ENCODE peak calls at places on chromosomes 11 and 22, in ten cellular contexts. P, V, C, Z, S, N, R, T, H and I are unnamed samples. For H3K4me1, the result is how much of the 10 kb centered on the place peaks cover.

GRCh38 chr11:64629796-64630562 is 39.0 kb downstream of the SLC22A12 start:
- DNase-seq in T (peak), R (no peak), N (peak), V (no peak), H (no peak), P (no peak), S (no peak), Z (peak), C (no peak), I (peak)

GRCh38 chr11:123454060-123454651 is 24.1 kb downstream of the GRAMD1B start:
- DNase-seq in N (no peak), T (no peak), S (peak), R (no peak), P (no peak), Z (no peak), H (no peak), C (peak), V (peak), I (no peak)

GRCh38 chr11:119198925-119199324 is 7.2 kb upstream of the CBL start:
- DNase-seq in T (no peak), H (no peak), C (no peak), Z (no peak), N (peak), R (no peak), P (no peak), V (no peak), S (no peak), I (no peak)

GRCh38 chr22:22552630-22553029 is 6.4 kb downstream of the PRAME start:
- DNase-seq in P (no peak), R (no peak), T (peak), H (no peak), V (no peak), N (no peak), Z (no peak), C (no peak), S (no peak), I (no peak)

GRCh38 chr11:88431675-88432341 is 94.3 kb upstream of the CTSC start:
- DNase-seq in C (no peak), P (no peak), T (no peak), S (no peak), H (no peak), R (no peak), V (no peak), N (no peak), Z (no peak), I (no peak)

GRCh38 chr11:111379500-111380136 is 543 bp upstream of the POU2AF1 start:
- DNase-seq in V (no peak), H (no peak), T (no peak), Z (no peak), P (no peak), C (no peak), R (peak), N (no peak), S (no peak), I (peak)

GRCh38 chr22:48703265-48703941 is 1124.3 kb downstream of the BRD1 start:
- DNase-seq in V (no peak), P (peak), R (no peak), Z (no peak), C (no peak), T (no peak), H (no peak), S (no peak), N (peak), I (no peak)

GRCh38 chr11:21933095-21933494 is 259.8 kb upstream of the ANO5 start:
- DNase-seq in C (no peak), T (peak), P (no peak), N (no peak), V (no peak), H (no peak), Z (no peak), S (no peak), R (no peak), I (no peak)

GRCh38 chr11:87180743-87181142 is 143.0 kb downstream of the TMEM135 start:
- DNase-seq in T (no peak), V (no peak), N (no peak), P (no peak), Z (no peak), H (no peak), R (no peak), S (no peak), C (no peak), I (no peak)

GRCh38 chr11:16806791-16807190 is 68.3 kb downstream of the C11orf58 start:
- DNase-seq in H (peak), R (peak), T (no peak), S (no peak), P (no peak), N (no peak), C (peak), Z (no peak), V (no peak), I (no peak)

GRCh38 chr22:34975721-34976120 is 90.2 kb upstream of the ISX start:
- DNase-seq in C (no peak), R (no peak), Z (no peak), T (peak), V (no peak), P (no peak), N (no peak), S (no peak), H (no peak), I (no peak)

GRCh38 chr11:269146-269890 is 8.9 kb upstream of the NLRP6 start:
- DNase-seq in R (no peak), Z (no peak), N (no peak), H (no peak), C (no peak), S (peak), P (no peak), V (no peak), T (peak), I (no peak)

GRCh38 chr11:65588199-65589054 is 7.2 kb downstream of the KCNK7 start:
- DNase-seq in S (peak), Z (peak), C (peak), H (peak), N (peak), R (peak), P (peak), T (peak), V (peak), I (peak)

GRCh38 chr11:67270256-67271211 is 4.3 kb downstream of the GRK2 start:
- DNase-seq in Z (no peak), N (peak), P (peak), R (no peak), V (no peak), C (peak), T (peak), S (no peak), H (peak), I (peak)

GRCh38 chr11:67268036-67268683 is 1.9 kb downstream of the GRK2 start:
- DNase-seq in S (peak), P (no peak), Z (no peak), H (no peak), N (peak), T (no peak), R (no peak), C (peak), V (peak), I (no peak)

GRCh38 chr11:67268684-67269268 is 2.5 kb downstream of the GRK2 start:
- DNase-seq in H (no peak), R (no peak), V (no peak), P (peak), T (no peak), S (no peak), N (peak), Z (no peak), C (peak), I (no peak)

GRCh38 chr11:67271212-67271547 is 4.9 kb downstream of the GRK2 start:
- DNase-seq in C (peak), T (no peak), V (no peak), P (no peak), R (no peak), H (no peak), Z (no peak), N (no peak), S (no peak), I (no peak)

GRCh38 chr11:67269401-67270255 is 3.4 kb downstream of the GRK2 start:
- DNase-seq in Z (no peak), P (peak), T (no peak), R (no peak), S (no peak), C (peak), V (no peak), N (peak), H (no peak), I (peak)
- H3K4me3 ChIP-seq in Z (no peak), P (no peak), T (peak), R (no peak), S (peak), C (peak), V (peak), N (no peak), H (peak), I (peak)

DNA sequence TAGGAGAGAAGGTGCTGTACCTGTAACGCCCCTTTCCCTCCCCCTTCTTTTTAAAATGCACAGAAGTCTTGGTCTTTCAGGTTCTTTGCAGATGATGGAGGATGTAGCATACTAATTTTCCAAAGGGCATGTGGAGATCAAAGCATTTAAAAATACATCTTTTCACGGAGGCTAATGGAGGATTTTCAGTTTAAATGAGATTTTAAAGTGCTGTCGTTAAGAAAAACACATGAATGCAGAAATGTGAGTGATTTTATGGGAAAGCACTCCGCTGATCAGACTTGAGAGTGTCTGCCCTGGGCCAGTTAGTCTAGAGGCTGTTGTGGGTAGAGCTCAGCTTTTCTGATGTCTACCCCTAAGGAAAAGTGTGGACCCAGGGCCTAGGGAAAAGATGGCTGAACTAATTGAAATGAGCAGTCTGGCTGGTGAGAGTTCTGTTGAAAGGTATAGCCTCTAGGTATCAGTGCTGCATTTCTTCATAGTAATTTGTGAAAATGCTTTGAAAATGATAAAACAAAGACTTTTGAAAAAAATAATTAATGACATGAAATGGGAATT is 2.5 kb downstream of the AMOTL1 start:
- DNase-seq in C (no peak), P (no peak), T (no peak), N (no peak), S (no peak), H (no peak), R (no peak), Z (no peak), V (no peak), I (no peak)
- H3K4me1 ChIP-seq in C (under half), P (under half), T (under half), N (under half), S (under half), H (half or more), R (under half), Z (under half), V (under half), I (under half)

GRCh38 chr11:12271826-12272366 is 105.5 kb upstream of the PARVA start:
- DNase-seq in N (no peak), T (no peak), Z (no peak), V (no peak), R (no peak), H (no peak), P (no peak), C (no peak), S (no peak), I (no peak)
- H3K4me3 ChIP-seq in N (no peak), T (no peak), Z (no peak), V (no peak), R (no peak), H (no peak), P (no peak), C (no peak), S (no peak), I (no peak)

GRCh38 chr11:11347583-11347982 is 5.5 kb downstream of the CSNK2A3 start:
- DNase-seq in V (no peak), P (no peak), Z (no peak), N (no peak), H (peak), R (no peak), S (no peak), T (no peak), C (peak), I (no peak)

GRCh38 chr11:11346249-11346648 is 6.8 kb downstream of the CSNK2A3 start:
- DNase-seq in S (no peak), Z (no peak), N (no peak), H (no peak), P (no peak), V (no peak), T (no peak), R (no peak), C (no peak), I (no peak)

GRCh38 chr11:11348303-11348702 is 4.7 kb downstream of the CSNK2A3 start:
- DNase-seq in S (no peak), R (no peak), Z (no peak), T (no peak), N (no peak), P (no peak), V (no peak), C (no peak), H (no peak), I (no peak)

GRCh38 chr11:11344045-11344444 is 9.0 kb downstream of the CSNK2A3 start:
- DNase-seq in H (no peak), V (no peak), R (no peak), Z (no peak), N (no peak), C (no peak), S (no peak), P (no peak), T (no peak), I (no peak)

GRCh38 chr11:11345099-11345498 is 8.0 kb downstream of the CSNK2A3 start:
- DNase-seq in C (no peak), N (no peak), S (no peak), Z (no peak), R (peak), V (no peak), T (no peak), H (no peak), P (no peak), I (no peak)
- H3K4me1 ChIP-seq in C (under half), N (under half), S (under half), Z (under half), R (under half), V (under half), T (under half), H (under half), P (under half), I (under half)

DNA sequence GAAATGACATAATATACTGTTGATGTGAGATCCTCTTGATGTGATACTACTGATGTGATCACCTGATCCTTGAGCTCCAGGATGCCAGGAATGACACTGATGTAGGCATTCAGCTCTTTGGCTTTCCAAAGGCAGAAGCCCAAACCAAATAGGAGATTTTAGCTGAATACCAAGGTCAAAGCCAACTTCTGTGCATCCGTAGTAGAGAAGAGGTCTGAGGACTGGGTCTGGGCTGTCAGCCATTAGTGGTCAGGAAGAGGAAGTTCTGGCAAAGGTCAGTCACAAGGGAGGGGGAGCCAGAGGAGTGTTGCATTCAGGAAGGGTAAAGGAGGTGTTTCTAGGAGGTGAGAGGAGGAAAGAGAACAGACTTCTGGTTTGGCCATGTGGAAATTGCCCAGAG is 53.4 kb upstream of the PARVG start:
- DNase-seq in C (peak), N (no peak), H (no peak), S (no peak), R (peak), P (no peak), T (no peak), Z (no peak), V (no peak), I (no peak)
- H3K4me3 ChIP-seq in C (no peak), N (no peak), H (no peak), S (no peak), R (no peak), P (no peak), T (no peak), Z (no peak), V (no peak), I (no peak)

DNA sequence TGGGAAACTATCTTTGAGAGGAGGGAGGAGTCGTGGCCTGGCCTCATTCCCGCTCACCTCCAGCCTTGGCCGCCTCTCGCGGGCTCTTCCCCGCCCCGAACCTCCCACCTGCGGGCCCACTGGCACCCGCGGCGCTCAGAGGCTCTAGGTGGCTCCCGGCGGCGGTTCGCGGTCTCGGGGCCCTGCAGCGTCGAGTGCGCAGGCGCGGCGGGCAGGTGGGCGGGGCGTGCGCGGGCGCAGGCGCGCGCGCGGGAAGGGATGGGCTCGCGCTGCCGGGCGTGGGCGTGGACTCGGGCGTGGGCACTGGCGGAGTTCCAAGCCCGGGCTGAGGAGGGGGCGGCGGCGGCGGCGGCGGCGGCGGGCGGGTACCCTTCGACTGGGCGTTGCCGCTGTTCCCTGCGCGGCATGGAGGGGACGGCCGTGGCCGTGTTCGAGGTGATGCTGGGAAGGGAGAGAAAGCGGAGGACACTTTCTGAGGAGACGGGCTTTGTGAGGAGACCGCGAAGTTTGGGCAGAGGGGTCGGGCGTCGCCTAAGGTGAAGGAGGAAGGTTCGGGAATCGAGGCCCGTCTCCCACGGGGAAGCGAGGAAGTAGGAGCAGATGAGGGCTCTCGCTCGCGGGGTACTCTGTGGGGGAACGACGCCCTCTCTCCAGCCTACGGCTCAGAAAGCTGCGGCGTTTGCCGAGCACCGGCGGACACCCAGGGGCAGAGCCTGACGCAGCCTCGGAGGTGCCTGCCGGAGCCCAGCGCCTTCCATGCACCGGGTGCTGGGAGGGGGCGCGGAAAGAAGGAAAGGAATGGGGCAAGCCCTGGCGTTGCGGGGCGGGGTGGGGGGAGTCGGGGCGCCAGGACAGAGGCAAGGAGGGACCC is 15.7 kb upstream of the SPTBN2 start:
- DNase-seq in N (peak), V (peak), S (peak), Z (peak), C (peak), T (peak), H (peak), R (peak), P (peak), I (peak)
- H3K4me1 ChIP-seq in N (under half), V (under half), S (under half), Z (under half), C (under half), T (under half), H (under half), R (under half), P (under half), I (under half)

GRCh38 chr22:21104126-21104691 is 58.5 kb downstream of the LRRC74B start:
- DNase-seq in C (no peak), R (no peak), N (no peak), P (no peak), T (no peak), Z (no peak), S (no peak), V (no peak), H (no peak), I (no peak)
- H3K4me3 ChIP-seq in C (no peak), R (no peak), N (no peak), P (no peak), T (no peak), Z (no peak), S (no peak), V (no peak), H (no peak), I (no peak)

GRCh38 chr22:26606611-26607010 is 11.2 kb downstream of the CRYBB1 start:
- DNase-seq in T (no peak), S (no peak), Z (no peak), C (no peak), V (no peak), R (no peak), N (no peak), H (no peak), P (no peak), I (no peak)
- H3K4me1 ChIP-seq in T (under half), S (under half), Z (under half), C (under half), V (under half), R (under half), N (under half), H (under half), P (under half), I (under half)

DNA sequence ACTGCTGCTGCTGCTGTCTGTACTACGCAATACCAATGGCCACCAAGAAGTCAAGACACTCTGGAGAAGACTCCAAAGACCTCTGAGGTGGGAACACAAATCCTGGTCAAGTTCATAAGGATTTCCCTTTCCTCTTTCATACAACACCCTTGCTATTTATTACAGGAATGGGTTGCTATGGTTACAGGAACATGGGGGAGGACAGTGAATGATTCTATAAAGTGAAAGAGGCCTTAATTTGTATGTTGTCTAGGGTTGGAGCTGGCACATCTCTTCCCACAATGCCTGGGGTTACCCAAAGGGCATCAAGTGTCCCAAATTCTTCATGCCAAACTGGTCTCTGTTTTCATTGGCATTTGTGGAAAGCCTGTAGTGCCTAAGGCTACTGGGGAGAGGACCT is 11.4 kb upstream of the SEC14L3 start:
- DNase-seq in P (no peak), H (no peak), V (no peak), Z (no peak), N (no peak), C (no peak), S (no peak), T (no peak), R (no peak), I (no peak)
- H3K4me3 ChIP-seq in P (no peak), H (no peak), V (no peak), Z (no peak), N (no peak), C (no peak), S (no peak), T (no peak), R (no peak), I (no peak)

DNA sequence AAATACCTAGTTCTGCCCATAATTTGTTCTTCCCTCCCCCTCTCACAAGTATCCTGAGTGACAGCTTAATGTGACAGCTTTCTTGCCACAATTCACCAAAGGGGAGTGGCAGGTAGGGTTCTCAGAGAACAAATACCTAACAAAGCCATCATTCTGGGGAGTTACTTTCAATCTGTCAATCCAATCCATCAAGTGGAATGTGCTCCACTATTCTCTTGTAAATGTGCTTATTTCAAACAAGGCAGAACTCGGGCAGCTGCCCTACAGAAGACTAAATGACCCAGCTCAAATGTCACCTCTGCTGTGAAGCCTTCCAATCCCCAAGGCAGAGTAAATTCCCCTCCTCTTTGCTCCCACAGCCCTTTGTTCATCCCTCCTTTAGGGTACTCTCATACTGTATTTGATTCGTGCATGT is 27.8 kb downstream of the LGR4 start:
- DNase-seq in T (peak), C (no peak), P (no peak), H (no peak), R (no peak), N (no peak), Z (no peak), V (no peak), S (no peak), I (no peak)
- H3K4me1 ChIP-seq in T (half or more), C (under half), P (under half), H (under half), R (under half), N (under half), Z (under half), V (under half), S (under half), I (under half)